ENCODE peak calls at places on chromosomes 16 and 17, in nine cellular contexts. C is mucosa of descending colon; B is activated CD4-positive, CD25-positive, alpha-beta regulatory T cell; P is mesendoderm; M is aorta; W is HT1080; Y is stomach; J is C1 segment of cervical spinal cord; V is stimulated activated CD4-positive, alpha-beta T cell treated with anti-CD3 and anti-CD28 coated beads, Interleukin-1b, Interleukin-23, amount 100 ng/mL, for 1 hour. F is an unnamed sample.

GRCh38 chr17:21843318-21843865 is 151.1 kb downstream of the KCNJ18 start:
- DNase-seq in C (no peak), B (no peak), P (no peak), M (no peak), W (no peak), Y (no peak), J (no peak), V (no peak), F (no peak)

GRCh38 chr17:38663125-38663751 is 11.5 kb downstream of the EPOP start:
- DNase-seq in C (peak), B (no peak), P (peak), M (peak), W (peak), Y (peak), J (no peak), V (no peak), F (peak)

GRCh38 chr16:740764-741505 is at the start of gene CIAO3:
- DNase-seq in C (peak), B (peak), P (peak), M (peak), W (peak), Y (peak), J (peak), V (peak), F (peak)

GRCh38 chr16:383326-384020 is 1.7 kb upstream of the PGAP6 start:
- DNase-seq in C (peak), B (no peak), P (peak), M (peak), W (no peak), Y (peak), J (no peak), V (no peak), F (peak)

GRCh38 chr17:47286198-47286914 is 32.7 kb downstream of the ITGB3 start:
- DNase-seq in C (no peak), B (no peak), P (no peak), M (no peak), W (peak), Y (no peak), J (no peak), V (no peak), F (no peak)

GRCh38 chr17:65047939-65048338 is 8.6 kb downstream of the GNA13 start:
- DNase-seq in C (no peak), B (no peak), P (no peak), M (no peak), W (no peak), Y (no peak), J (no peak), V (no peak), F (no peak)

GRCh38 chr16:85227924-85228462 is 115.7 kb upstream of the CIBAR2 start:
- DNase-seq in C (no peak), B (no peak), P (peak), M (peak), W (no peak), Y (no peak), J (no peak), V (no peak), F (peak)

GRCh38 chr16:74841469-74841868 is 66.8 kb upstream of the FA2H start:
- DNase-seq in C (no peak), B (no peak), P (no peak), M (no peak), W (no peak), Y (no peak), J (no peak), V (no peak), F (no peak)

GRCh38 chr16:58414938-58415451 is 22.7 kb downstream of the GINS3 start:
- DNase-seq in C (no peak), B (no peak), P (no peak), M (no peak), W (no peak), Y (no peak), J (no peak), V (no peak), F (no peak)

GRCh38 chr16:67164599-67165061 is at the start of gene HSF4:
- DNase-seq in C (peak), B (no peak), P (no peak), M (peak), W (no peak), Y (peak), J (no peak), V (no peak), F (peak)

GRCh38 chr17:31492880-31493655 is 101.6 kb downstream of the RAB11FIP4 start:
- DNase-seq in C (peak), B (peak), P (no peak), M (peak), W (no peak), Y (peak), J (no peak), V (peak), F (no peak)

F was measured in endodermal cell.